ENCODE peak calls at places on chromosomes 4 and X, in four cellular contexts. A is Peyer's patch, V is transverse colon, I is stomach. L is an unnamed sample. For H3K4me1, the result is how much of the 10 kb centered on the place peaks cover.

GRCh38 chrX:153357877-153358276 is 23.9 kb downstream of the ZNF275 start:
- DNase-seq in A (no peak), V (no peak), I (no peak), L (no peak)

GRCh38 chrX:101659601-101660063 is at the start of gene ARMCX2:
- DNase-seq in A (peak), V (peak), I (peak), L (peak)

GRCh38 chrX:106726485-106727437 is at the start of gene RNF128:
- DNase-seq in A (peak), V (peak), I (peak), L (peak)

GRCh38 chrX:76427560-76428242 is at the start of gene MAGEE1:
- DNase-seq in A (peak), V (peak), I (peak), L (peak)

GRCh38 chr4:150578745-150579470 is 3.0 kb upstream of the MAB21L2 start:
- DNase-seq in A (no peak), V (no peak), I (no peak), L (no peak)

GRCh38 chr4:121189811-121190210 is 25.7 kb upstream of the TNIP3 start:
- DNase-seq in A (peak), V (peak), I (no peak), L (no peak)

GRCh38 chr4:9691221-9692065 is 90.0 kb upstream of the DRD5 start:
- DNase-seq in A (peak), V (peak), I (peak), L (peak)

GRCh38 chr4:2789351-2789750 is 3.5 kb upstream of the SH3BP2 start:
- DNase-seq in A (peak), V (no peak), I (peak), L (no peak)

GRCh38 chr4:1238676-1239000 is 10.3 kb downstream of the CTBP1 start:
- DNase-seq in A (peak), V (peak), I (no peak), L (no peak)
- H3K4me1 ChIP-seq in A (under half), V (under half), I (half or more), L (under half)

GRCh38 chrX:20313889-20314288 is 47.2 kb upstream of the RPS6KA3 start:
- DNase-seq in A (no peak), V (no peak), I (no peak), L (no peak)

GRCh38 chrX:20320461-20321159 is 53.9 kb upstream of the RPS6KA3 start:
- DNase-seq in A (peak), V (no peak), I (no peak), L (no peak)

GRCh38 chrX:20319054-20319453 is 52.3 kb upstream of the RPS6KA3 start:
- DNase-seq in A (no peak), V (no peak), I (no peak), L (no peak)

GRCh38 chrX:20315140-20315539 is 48.4 kb upstream of the RPS6KA3 start:
- DNase-seq in A (no peak), V (peak), I (no peak), L (no peak)

DNA sequence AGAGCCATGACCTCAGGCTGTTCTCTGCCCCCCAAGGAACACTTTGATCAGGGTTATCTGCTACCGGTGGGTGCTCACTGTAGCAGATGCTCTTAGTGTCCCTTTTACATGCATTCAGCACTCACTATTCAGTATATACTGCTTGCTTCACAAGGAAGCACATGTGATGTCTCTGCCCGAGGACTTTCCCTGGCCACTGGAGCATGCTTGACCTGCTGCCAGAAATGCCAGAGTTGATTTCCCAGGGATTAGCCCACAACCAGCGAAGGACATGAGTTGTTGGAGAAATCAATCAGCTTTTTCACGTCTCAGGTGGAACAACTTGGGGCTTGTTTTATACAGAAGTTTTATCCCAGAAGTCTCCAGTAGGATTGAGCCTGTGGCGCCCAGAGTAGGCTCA is 51.2 kb upstream of the RPS6KA3 start:
- DNase-seq in A (no peak), V (no peak), I (no peak), L (no peak)
- H3K4me1 ChIP-seq in A (under half), V (under half), I (under half), L (under half)

DNA sequence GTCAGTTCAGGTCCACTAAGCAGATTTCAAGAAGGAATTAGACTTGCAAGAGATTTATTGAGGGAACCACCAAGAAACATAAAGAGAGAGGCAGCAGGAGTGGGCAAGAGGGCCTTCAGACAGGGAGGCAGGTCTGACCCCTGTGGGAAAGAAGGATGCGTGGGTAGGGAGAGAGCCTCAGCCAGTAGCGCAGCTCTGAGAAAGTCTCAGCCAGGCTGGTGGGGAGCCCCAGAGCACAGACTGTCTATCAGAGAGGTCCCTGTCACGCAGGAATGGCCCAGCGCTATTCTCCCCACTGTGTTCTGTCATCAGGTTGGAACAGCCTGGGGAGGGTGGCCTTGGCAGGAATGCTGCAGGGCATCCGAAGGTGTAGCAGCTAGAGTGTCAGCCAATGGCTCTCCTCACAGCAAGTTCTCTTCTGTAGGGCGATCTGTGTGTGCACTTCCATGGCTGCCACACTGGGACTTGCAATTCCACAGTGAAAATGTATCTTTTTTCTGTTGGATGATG is 48.1 kb downstream of the OTC start:
- DNase-seq in A (no peak), V (no peak), I (no peak), L (no peak)
- H3K4me1 ChIP-seq in A (under half), V (under half), I (under half), L (under half)

DNA sequence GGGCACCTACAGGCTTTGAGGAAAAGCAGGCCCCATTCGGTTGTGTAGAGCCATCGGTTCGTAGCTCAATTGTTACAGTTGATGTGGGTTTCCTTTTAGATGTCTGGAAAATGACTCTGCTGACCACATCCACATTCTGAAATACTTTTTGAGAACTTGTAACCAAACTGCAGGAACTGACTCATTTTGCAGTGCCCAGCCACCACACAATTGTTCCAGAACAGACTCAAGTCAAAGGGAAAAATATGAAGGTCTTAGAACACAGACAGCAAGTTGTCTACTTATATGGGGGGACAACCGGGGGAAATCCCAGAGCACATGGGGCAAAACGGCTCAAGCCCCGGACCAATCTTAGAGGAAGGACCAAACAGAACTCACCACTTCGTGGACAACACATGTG is 557.6 kb upstream of the DIPK2B start:
- DNase-seq in A (peak), V (peak), I (no peak), L (no peak)
- H3K4me1 ChIP-seq in A (under half), V (under half), I (under half), L (under half)

DNA sequence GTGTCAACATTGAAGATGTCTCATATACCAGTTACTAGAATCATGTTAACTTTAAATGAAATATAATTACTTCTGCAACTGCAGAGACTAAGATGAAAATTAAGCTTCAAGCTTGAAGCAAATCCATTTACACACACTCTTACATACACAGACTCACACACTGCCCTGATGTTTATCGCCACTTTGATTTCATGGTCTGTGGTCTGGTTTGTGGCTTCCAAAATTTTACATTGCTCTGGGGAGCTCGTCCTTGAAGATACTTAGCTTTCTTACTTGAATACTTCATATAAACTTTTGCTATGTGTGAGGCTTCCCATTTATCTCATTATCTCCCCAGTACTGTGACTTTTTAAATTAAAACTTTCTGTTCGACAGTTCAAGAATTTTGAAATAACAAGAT is 35.8 kb downstream of the ARHGEF38 start:
- DNase-seq in A (no peak), V (no peak), I (no peak), L (no peak)
- H3K4me1 ChIP-seq in A (under half), V (under half), I (under half), L (under half)